ENCODE peak calls at places on chromosomes 7 and 10, in eight cellular contexts. L is Peyer's patch; T is neuronal stem cell; U is chondrocyte; H is stimulated activated CD8-positive, alpha-beta memory T cell treated with anti-CD3 and anti-CD28 coated beads, Interleukin-2, amount 100 ng/mL, for 1 hour; J is psoas muscle; M is stimulated activated CD4-positive, alpha-beta T cell treated with anti-CD3 and anti-CD28 coated beads, TNF-alpha, amount 100 ng/mL, for 4 hours; S is HFF-Myc. R is an unnamed sample.

GRCh38 chr7:150417863-150418262 is 32.6 kb upstream of the GIMAP8 start:
- DNase-seq in U (no peak), L (no peak), M (no peak), J (no peak), S (no peak), T (no peak), H (no peak), R (no peak)

GRCh38 chr10:543131-543530 is 146.3 kb downstream of the DIP2C start:
- DNase-seq in U (peak), L (no peak), M (no peak), H (no peak), S (no peak), J (no peak), T (no peak), R (no peak)

GRCh38 chr10:7561216-7561893 is 105.4 kb downstream of the ITIH5 start:
- DNase-seq in J (peak), S (no peak), T (no peak), U (no peak), L (no peak), H (no peak), M (no peak), R (peak)

GRCh38 chr7:16345979-16346958 is 75.1 kb downstream of the CRPPA start:
- DNase-seq in J (no peak), U (no peak), S (peak), M (no peak), T (no peak), L (no peak), H (no peak), R (no peak)

GRCh38 chr10:45653454-45653853 is 19.1 kb downstream of the ZFAND4 start:
- DNase-seq in T (no peak), J (no peak), M (no peak), L (no peak), H (no peak), S (no peak), U (no peak), R (no peak)

GRCh38 chr10:37488792-37489657 is 363.6 kb downstream of the ANKRD30A start:
- DNase-seq in M (no peak), J (no peak), S (no peak), H (no peak), L (no peak), U (no peak), T (no peak), R (no peak)

GRCh38 chr10:102632394-102633062 is 11.8 kb upstream of the TRIM8 start:
- DNase-seq in J (peak), T (no peak), L (no peak), U (peak), H (no peak), S (no peak), M (no peak), R (no peak)

GRCh38 chr7:1933066-1933835 is 263.2 kb downstream of the ELFN1 start:
- DNase-seq in J (no peak), M (no peak), T (no peak), U (no peak), S (no peak), L (no peak), H (no peak), R (no peak)

GRCh38 chr7:26993816-26994810 is 101.7 kb downstream of the HOXA1 start:
- DNase-seq in M (no peak), J (no peak), H (no peak), L (no peak), S (no peak), T (no peak), U (no peak), R (no peak)

GRCh38 chr7:12490105-12490688 is 80.3 kb upstream of the SCIN start:
- DNase-seq in S (peak), J (no peak), L (no peak), H (no peak), M (no peak), T (no peak), U (no peak), R (peak)

GRCh38 chr10:118832242-118832651 is 77.5 kb upstream of the CACUL1 start:
- DNase-seq in S (no peak), H (no peak), J (peak), M (no peak), T (no peak), L (no peak), U (no peak), R (peak)

GRCh38 chr10:75817224-75817623 is 385.8 kb downstream of the LRMDA start:
- DNase-seq in L (no peak), J (no peak), M (no peak), U (no peak), H (no peak), S (no peak), T (no peak), R (no peak)

GRCh38 chr7:22722596-22722995 is 4.4 kb upstream of the IL6 start:
- DNase-seq in T (no peak), L (no peak), J (no peak), H (no peak), S (no peak), U (no peak), M (no peak), R (no peak)

GRCh38 chr7:74164985-74165456 is 9.1 kb upstream of the EIF4H start:
- DNase-seq in L (no peak), S (no peak), T (no peak), U (no peak), J (no peak), M (no peak), H (no peak), R (no peak)

GRCh38 chr7:147014596-147014995 is 898.0 kb downstream of the CNTNAP2 start:
- DNase-seq in T (no peak), J (no peak), L (no peak), H (no peak), M (no peak), U (no peak), S (no peak), R (no peak)

GRCh38 chr7:138981332-138982203 is at the start of gene KIAA1549:
- DNase-seq in T (peak), M (peak), H (peak), J (peak), L (peak), S (no peak), U (no peak), R (peak)

GRCh38 chr7:98085674-98086073 is 21.0 kb upstream of the LMTK2 start:
- DNase-seq in L (peak), S (no peak), U (no peak), H (no peak), M (no peak), J (no peak), T (no peak), R (no peak)

GRCh38 chr7:50791921-50792341 is 9.2 kb upstream of the GRB10 start:
- DNase-seq in M (no peak), T (no peak), H (no peak), L (no peak), J (no peak), U (no peak), S (no peak), R (no peak)

GRCh38 chr10:96512997-96513685 is 585 bp downstream of the TLL2 start:
- DNase-seq in L (no peak), M (peak), U (no peak), T (no peak), H (no peak), J (no peak), S (no peak), R (peak)

GRCh38 chr10:43778571-43778970 is 129.9 kb upstream of the ZNF32 start:
- DNase-seq in L (no peak), H (no peak), J (no peak), T (no peak), U (no peak), S (no peak), M (no peak), R (no peak)

GRCh38 chr10:103933557-103934121 is 15.7 kb upstream of the STN1 start:
- DNase-seq in S (no peak), H (no peak), T (no peak), J (no peak), M (no peak), U (no peak), L (no peak), R (peak)

GRCh38 chr7:70135656-70136055 is 537.4 kb downstream of the AUTS2 start:
- DNase-seq in L (no peak), S (no peak), T (no peak), H (no peak), J (no peak), M (no peak), U (no peak), R (no peak)

GRCh38 chr7:105157278-105157677 is 143.3 kb downstream of the KMT2E start:
- DNase-seq in U (no peak), J (no peak), L (no peak), H (no peak), T (no peak), M (no peak), S (no peak), R (no peak)

R was measured in globus pallidus.